ENCODE peak calls at places on chromosomes 1 and 21, in eight cellular contexts. Q is astrocyte of the cerebellum; X is mucosa of gallbladder; H is CD8-positive, alpha-beta T cell; L is hypothalamus; C is dermis blood vessel endothelial cell; B is GM04503; I is fibroblast of lung. G is an unnamed sample.

GRCh38 chr1:242449211-242449610 is 75.3 kb downstream of the PLD5 start:
- DNase-seq in Q (no peak), X (no peak), H (no peak), L (peak), C (no peak), B (no peak), I (no peak), G (no peak)

GRCh38 chr1:233033366-233033765 is 83.0 kb downstream of the NTPCR start:
- DNase-seq in Q (no peak), X (no peak), H (no peak), L (no peak), C (no peak), B (peak), I (peak), G (no peak)

GRCh38 chr1:212167098-212167497 is 118.1 kb upstream of the PPP2R5A start:
- DNase-seq in Q (no peak), X (peak), H (no peak), L (no peak), C (peak), B (peak), I (peak), G (no peak)

GRCh38 chr1:11602424-11602823 is 51.8 kb downstream of the FBXO2 start:
- DNase-seq in Q (no peak), X (no peak), H (no peak), L (no peak), C (no peak), B (no peak), I (no peak), G (no peak)

GRCh38 chr1:25569599-25570458 is 26.4 kb downstream of the LDLRAP1 start:
- DNase-seq in Q (no peak), X (no peak), H (no peak), L (no peak), C (no peak), B (no peak), I (no peak), G (no peak)

GRCh38 chr1:20485527-20486456 is at the start of gene CAMK2N1:
- DNase-seq in Q (no peak), X (peak), H (peak), L (peak), C (peak), B (no peak), I (peak), G (no peak)

GRCh38 chr21:37496972-37497371 is 130.4 kb downstream of the DYRK1A start:
- DNase-seq in Q (no peak), X (no peak), H (no peak), L (no peak), C (peak), B (no peak), I (peak), G (no peak)

GRCh38 chr21:16752109-16752508 is 760.7 kb upstream of the CXADR start:
- DNase-seq in Q (no peak), X (no peak), H (no peak), L (no peak), C (no peak), B (no peak), I (no peak), G (no peak)

GRCh38 chr1:114122891-114123621 is 30.6 kb downstream of the SYT6 start:
- DNase-seq in Q (no peak), X (peak), H (no peak), L (no peak), C (no peak), B (peak), I (no peak), G (peak)

GRCh38 chr1:33380811-33381210 is 50.1 kb downstream of the PHC2 start:
- DNase-seq in Q (no peak), X (no peak), H (no peak), L (no peak), C (no peak), B (no peak), I (no peak), G (no peak)

GRCh38 chr1:46039571-46040052 is 92.8 kb downstream of the PIK3R3 start:
- DNase-seq in Q (peak), X (no peak), H (no peak), L (no peak), C (peak), B (peak), I (peak), G (no peak)

GRCh38 chr1:173429517-173430477 is 47.3 kb upstream of the PRDX6 start:
- DNase-seq in Q (peak), X (peak), H (peak), L (peak), C (peak), B (peak), I (peak), G (peak)

GRCh38 chr1:28456078-28456477 is 49.8 kb upstream of the RCC1 start:
- DNase-seq in Q (peak), X (no peak), H (no peak), L (no peak), C (peak), B (no peak), I (peak), G (no peak)

GRCh38 chr1:40697436-40697835 is 5.9 kb downstream of the NFYC start:
- DNase-seq in Q (no peak), X (no peak), H (no peak), L (no peak), C (no peak), B (no peak), I (no peak), G (no peak)

GRCh38 chr21:39173999-39174398 is 9.3 kb downstream of the PSMG1 start:
- DNase-seq in Q (no peak), X (no peak), H (no peak), L (no peak), C (no peak), B (no peak), I (no peak), G (no peak)

GRCh38 chr1:64077281-64077940 is 126.0 kb upstream of the UBE2U start:
- DNase-seq in Q (no peak), X (no peak), H (no peak), L (no peak), C (no peak), B (no peak), I (no peak), G (no peak)

GRCh38 chr1:152951711-152952110 is 4.7 kb downstream of the SPRR5 start:
- DNase-seq in Q (no peak), X (no peak), H (no peak), L (no peak), C (no peak), B (no peak), I (no peak), G (no peak)

GRCh38 chr1:93567255-93567918 is 114.2 kb downstream of the BCAR3 start:
- DNase-seq in Q (no peak), X (no peak), H (no peak), L (no peak), C (peak), B (peak), I (peak), G (no peak)

GRCh38 chr1:183635112-183635605 is 424 bp downstream of the ARPC5 start:
- DNase-seq in Q (no peak), X (peak), H (no peak), L (peak), C (peak), B (no peak), I (no peak), G (no peak)

GRCh38 chr1:171434717-171435346 is 50.5 kb upstream of the PRRC2C start:
- DNase-seq in Q (peak), X (no peak), H (no peak), L (no peak), C (peak), B (peak), I (peak), G (peak)

GRCh38 chr21:45699251-45699942 is 55.9 kb downstream of the PCBP3 start:
- DNase-seq in Q (no peak), X (no peak), H (no peak), L (no peak), C (no peak), B (no peak), I (no peak), G (no peak)

GRCh38 chr1:55700359-55701130 is 485.4 kb upstream of the USP24 start:
- DNase-seq in Q (no peak), X (no peak), H (no peak), L (no peak), C (no peak), B (no peak), I (no peak), G (no peak)

GRCh38 chr1:220462756-220463155 is 65.2 kb upstream of the MARK1 start:
- DNase-seq in Q (no peak), X (no peak), H (no peak), L (no peak), C (no peak), B (no peak), I (no peak), G (no peak)

GRCh38 chr1:13628218-13628617 is 44.6 kb downstream of the PDPN start:
- DNase-seq in Q (no peak), X (no peak), H (no peak), L (no peak), C (no peak), B (no peak), I (no peak), G (no peak)

GRCh38 chr1:78092686-78093085 is 46.9 kb downstream of the GIPC2 start:
- DNase-seq in Q (no peak), X (no peak), H (no peak), L (no peak), C (no peak), B (no peak), I (no peak), G (no peak)

GRCh38 chr1:116972676-116973035 is 28.9 kb upstream of the CD101 start:
- DNase-seq in Q (no peak), X (no peak), H (no peak), L (no peak), C (no peak), B (no peak), I (no peak), G (no peak)

GRCh38 chr1:84617349-84617748 is 43.1 kb upstream of the CTBS start:
- DNase-seq in Q (no peak), X (no peak), H (no peak), L (no peak), C (no peak), B (no peak), I (no peak), G (no peak)

GRCh38 chr1:159790237-159790917 is 9.6 kb downstream of the DUSP23 start:
- DNase-seq in Q (no peak), X (no peak), H (no peak), L (no peak), C (peak), B (no peak), I (peak), G (peak)

GRCh38 chr1:60345621-60346020 is 272.1 kb upstream of the C1orf87 start:
- DNase-seq in Q (no peak), X (no peak), H (no peak), L (no peak), C (no peak), B (no peak), I (peak), G (no peak)

GRCh38 chr1:177082855-177083741 is 81.4 kb downstream of the ASTN1 start:
- DNase-seq in Q (no peak), X (no peak), H (no peak), L (no peak), C (no peak), B (peak), I (no peak), G (no peak)

GRCh38 chr1:203028067-203028783 is 1.9 kb downstream of the PPFIA4 start:
- DNase-seq in Q (no peak), X (no peak), H (no peak), L (no peak), C (no peak), B (no peak), I (no peak), G (no peak)